ENCODE peak calls at places on chromosomes 2 and 18, in ten cellular contexts. U, Z, S, D, L, B, G, O, W and J are unnamed samples.

GRCh38 chr18:38032516-38032915 is 466.9 kb upstream of the CELF4 start:
- DNase-seq in B (no peak), S (no peak), U (no peak), O (no peak), Z (no peak), G (no peak), W (no peak), L (no peak), D (no peak), J (no peak)

GRCh38 chr2:239341840-239342239 is 59.0 kb downstream of the HDAC4 start:
- DNase-seq in U (no peak), G (no peak), O (no peak), L (no peak), B (no peak), D (no peak), S (no peak), Z (no peak), W (no peak), J (no peak)

GRCh38 chr2:219123356-219124143 is 37.1 kb downstream of the NHEJ1 start:
- DNase-seq in G (no peak), W (no peak), S (no peak), O (no peak), B (no peak), L (no peak), D (no peak), U (no peak), Z (no peak), J (no peak)

GRCh38 chr2:10223932-10224720 is 78.6 kb upstream of the HPCAL1 start:
- DNase-seq in Z (no peak), G (no peak), U (no peak), L (no peak), O (no peak), S (no peak), W (no peak), B (no peak), D (no peak), J (no peak)

GRCh38 chr2:240783819-240784621 is 36.0 kb downstream of the KIF1A start:
- DNase-seq in D (no peak), U (no peak), W (no peak), Z (no peak), O (no peak), G (no peak), L (no peak), S (no peak), B (no peak), J (no peak)

GRCh38 chr2:70523996-70524965 is 29.3 kb downstream of the TGFA start:
- DNase-seq in L (no peak), B (peak), D (no peak), G (peak), Z (no peak), S (peak), O (no peak), W (peak), U (no peak), J (no peak)

GRCh38 chr2:173264603-173265366 is 89.9 kb upstream of the CDCA7 start:
- DNase-seq in Z (peak), U (no peak), L (peak), W (no peak), B (no peak), D (no peak), O (peak), S (peak), G (no peak), J (peak)

GRCh38 chr18:906416-907170 is 1.9 kb downstream of the ADCYAP1 start:
- DNase-seq in W (peak), S (no peak), B (no peak), O (no peak), G (no peak), L (no peak), D (no peak), U (no peak), Z (no peak), J (no peak)

GRCh38 chr2:46122971-46123365 is 174.2 kb upstream of the EPAS1 start:
- DNase-seq in L (no peak), U (no peak), G (no peak), D (no peak), B (no peak), O (no peak), S (no peak), Z (no peak), W (no peak), J (no peak)

GRCh38 chr2:27016801-27017325 is 15.9 kb upstream of the TMEM214 start:
- DNase-seq in B (peak), L (peak), S (peak), G (peak), U (no peak), Z (no peak), W (peak), O (no peak), D (peak), J (peak)

GRCh38 chr2:158539176-158539895 is 82.6 kb downstream of the PKP4 start:
- DNase-seq in G (peak), W (peak), Z (no peak), D (no peak), L (peak), U (no peak), S (no peak), O (no peak), B (peak), J (no peak)

GRCh38 chr2:237929979-237930378 is 36.8 kb upstream of the UBE2F start:
- DNase-seq in W (no peak), Z (no peak), S (no peak), U (no peak), D (no peak), L (no peak), O (no peak), G (no peak), B (no peak), J (no peak)

GRCh38 chr2:98445167-98445522 is 487 bp downstream of the INPP4A start:
- DNase-seq in U (no peak), G (no peak), D (no peak), L (no peak), S (peak), B (no peak), O (no peak), W (no peak), Z (no peak), J (peak)

GRCh38 chr2:177543007-177543760 is 150.6 kb downstream of the AGPS start:
- DNase-seq in O (no peak), G (peak), U (no peak), W (peak), L (no peak), S (no peak), D (no peak), B (peak), Z (no peak), J (no peak)

GRCh38 chr2:10327896-10328666 is 25.4 kb downstream of the HPCAL1 start:
- DNase-seq in L (no peak), O (no peak), G (no peak), D (no peak), Z (no peak), W (no peak), S (peak), U (no peak), B (no peak), J (no peak)

GRCh38 chr2:96856776-96857673 is 791 bp downstream of the ANKRD39 start:
- DNase-seq in G (no peak), B (no peak), L (peak), S (peak), Z (no peak), O (no peak), D (no peak), U (no peak), W (peak), J (no peak)

GRCh38 chr2:68905116-68905515 is 33.9 kb upstream of the BMP10 start:
- DNase-seq in B (no peak), L (no peak), W (no peak), U (no peak), S (no peak), Z (no peak), O (no peak), D (no peak), G (peak), J (no peak)

GRCh38 chr2:99878951-99879350 is 263.4 kb downstream of the AFF3 start:
- DNase-seq in Z (no peak), U (no peak), B (no peak), D (no peak), O (no peak), G (peak), W (peak), S (no peak), L (no peak), J (no peak)

GRCh38 chr18:31658670-31659573 is 25.5 kb downstream of the B4GALT6 start:
- DNase-seq in U (no peak), Z (peak), G (peak), W (no peak), L (no peak), S (no peak), D (no peak), B (no peak), O (no peak), J (peak)

GRCh38 chr18:12608292-12608691 is 49.6 kb downstream of the SPIRE1 start:
- DNase-seq in B (no peak), S (no peak), U (no peak), G (peak), Z (no peak), W (peak), O (no peak), L (no peak), D (no peak), J (no peak)

DNA sequence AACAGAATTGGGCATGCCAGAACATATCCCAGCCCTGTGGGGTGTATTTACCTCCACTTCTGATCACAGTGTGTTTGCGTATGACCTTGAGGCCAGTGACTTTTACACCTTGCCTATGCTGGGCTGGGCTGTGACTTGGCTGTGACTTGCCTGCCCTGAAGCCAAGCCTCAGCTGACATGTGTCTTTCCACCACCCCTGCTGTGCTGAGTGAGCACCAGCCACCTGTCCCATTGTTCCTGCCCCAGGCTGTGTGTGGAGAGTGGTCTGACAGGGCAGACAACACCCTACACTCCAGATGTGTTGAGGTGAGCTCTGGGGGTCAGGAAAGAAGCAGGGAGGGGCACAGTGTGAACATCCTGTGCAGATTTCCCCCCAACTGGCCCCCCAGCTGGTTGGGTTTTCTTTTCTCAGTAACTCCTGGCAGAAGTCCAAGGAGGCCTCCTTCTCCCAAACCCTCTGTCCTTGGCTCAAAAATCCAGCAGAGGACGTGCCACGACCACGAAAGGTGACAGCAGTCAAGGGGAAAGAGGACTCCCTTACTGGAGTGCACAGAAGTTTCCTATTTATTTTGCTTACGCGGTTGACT is 5.1 kb upstream of the STEAP3 start:
- DNase-seq in D (no peak), B (no peak), U (no peak), L (peak), W (peak), Z (no peak), S (no peak), G (peak), O (no peak), J (no peak)
- TF ChIP-seq CTCF in D (no peak), B (peak), U (no peak), L (peak), W (peak), Z (peak), S (no peak), G (peak), O (no peak), J (peak)

DNA sequence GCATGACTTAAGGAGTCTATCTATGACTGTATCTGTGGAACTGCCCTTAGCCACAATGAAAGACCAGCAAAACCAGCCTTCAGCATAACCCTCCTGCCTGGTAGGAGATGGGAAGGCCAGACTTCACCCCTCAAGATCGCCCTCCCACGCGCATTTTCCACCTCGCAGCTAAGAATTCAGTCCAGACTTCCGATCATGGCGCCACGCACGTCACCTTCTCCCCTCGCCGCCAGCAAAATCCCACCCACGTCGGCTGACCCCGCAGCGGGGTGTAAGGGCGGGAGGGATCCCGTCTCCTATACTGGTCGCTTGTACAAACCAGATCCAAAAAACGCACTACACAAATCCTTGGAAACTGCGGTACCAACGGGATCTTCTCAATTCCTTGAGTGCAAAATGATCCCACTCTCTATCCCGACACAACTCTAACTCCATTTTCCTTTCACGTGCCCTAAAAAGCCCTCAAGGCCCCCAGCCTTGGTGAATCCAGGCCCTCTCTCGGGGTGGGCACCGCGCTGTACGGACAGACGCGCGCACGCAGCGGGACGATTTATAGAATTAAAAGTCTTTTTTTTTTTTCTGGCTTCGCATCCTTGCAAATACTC is 1.0 kb upstream of the BMPR2 start:
- DNase-seq in D (peak), L (peak), G (peak), U (peak), S (peak), W (peak), Z (no peak), O (peak), B (peak), J (peak)
- TF ChIP-seq CTCF in D (no peak), L (no peak), G (no peak), U (no peak), S (no peak), W (no peak), Z (no peak), O (no peak), B (no peak), J (no peak)

DNA sequence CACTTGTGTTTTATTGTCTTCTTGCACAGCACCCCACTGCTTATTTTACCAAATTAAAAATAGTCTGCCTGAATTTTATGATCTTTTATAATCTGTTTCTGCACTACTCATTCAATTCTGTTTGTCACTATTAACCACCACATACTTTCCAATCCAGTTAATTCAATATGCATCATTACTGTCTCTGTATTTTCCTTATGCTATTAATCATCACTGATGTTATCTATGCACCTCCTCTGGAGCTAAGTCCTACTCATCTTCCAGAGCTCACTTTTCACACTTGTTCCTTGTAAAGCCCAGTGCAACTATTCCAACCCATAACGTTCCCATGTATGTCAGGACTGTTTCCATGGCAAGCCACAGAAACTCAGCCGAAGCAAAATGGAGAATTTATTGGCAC is 713.6 kb downstream of the PLCL1 start:
- DNase-seq in S (no peak), U (no peak), G (no peak), D (no peak), Z (no peak), B (peak), W (no peak), L (no peak), O (no peak), J (no peak)
- TF ChIP-seq CTCF in S (no peak), U (no peak), G (no peak), D (no peak), Z (no peak), B (no peak), W (no peak), L (no peak), O (no peak), J (no peak)

GRCh38 chr2:20594048-20594750 is 56.7 kb downstream of the HS1BP3 start:
- DNase-seq in W (no peak), L (no peak), O (no peak), B (no peak), S (no peak), G (no peak), U (peak), Z (no peak), D (no peak), J (no peak)

GRCh38 chr2:20596193-20596972 is 54.5 kb downstream of the HS1BP3 start:
- DNase-seq in Z (no peak), W (no peak), L (no peak), S (no peak), G (no peak), U (no peak), B (no peak), D (no peak), O (no peak), J (no peak)

GRCh38 chr2:20596973-20597867 is 53.7 kb downstream of the HS1BP3 start:
- DNase-seq in O (no peak), U (peak), G (no peak), Z (no peak), W (peak), B (no peak), L (peak), S (no peak), D (no peak), J (no peak)

GRCh38 chr2:20594957-20595356 is 55.9 kb downstream of the HS1BP3 start:
- DNase-seq in L (no peak), Z (no peak), W (no peak), U (peak), D (no peak), B (no peak), S (no peak), O (no peak), G (no peak), J (no peak)

DNA sequence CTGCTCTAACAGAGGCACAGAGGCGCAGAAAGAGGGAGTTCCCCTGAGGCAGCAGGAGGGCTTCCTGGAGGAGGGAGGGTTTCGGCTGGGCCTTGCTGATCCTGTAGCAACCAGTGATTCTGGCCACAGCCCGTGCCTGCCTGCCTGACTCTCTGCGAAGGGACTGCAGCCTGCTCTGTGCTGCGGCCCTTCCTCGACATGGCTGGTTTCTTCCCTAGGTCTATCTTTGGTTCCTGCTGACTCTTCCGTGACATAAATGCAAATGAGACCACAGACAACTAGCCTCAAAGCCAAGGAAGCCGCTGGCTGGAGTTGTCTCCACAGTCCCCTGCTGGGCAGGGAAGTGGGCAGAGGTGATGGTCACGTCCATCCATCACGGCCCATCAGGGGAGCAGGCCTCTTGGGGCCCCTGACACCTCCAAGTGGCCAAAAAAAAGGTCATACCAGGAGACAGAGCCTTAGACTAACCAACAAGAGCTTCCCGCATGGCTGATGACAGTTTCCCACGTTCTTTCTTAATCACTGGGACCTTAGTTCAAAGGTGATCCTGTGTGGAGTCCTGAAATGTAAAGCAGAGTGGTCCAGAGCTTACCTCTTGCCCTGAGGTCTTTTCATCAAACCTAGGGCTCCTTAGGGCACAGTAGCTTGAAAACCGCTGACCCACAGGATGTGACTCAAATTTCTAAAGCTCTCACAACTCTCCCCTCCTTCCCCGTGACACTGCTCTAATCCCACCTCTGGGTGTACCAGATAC is 55.3 kb downstream of the HS1BP3 start:
- DNase-seq in L (no peak), B (no peak), W (peak), O (no peak), G (peak), Z (peak), D (no peak), U (peak), S (peak), J (peak)
- TF ChIP-seq CTCF in L (no peak), B (peak), W (no peak), O (no peak), G (no peak), Z (no peak), D (no peak), U (no peak), S (no peak), J (no peak)

GRCh38 chr2:235545369-235546150 is 51.7 kb downstream of the AGAP1 start:
- DNase-seq in U (no peak), D (no peak), L (no peak), S (no peak), O (no peak), W (no peak), B (no peak), Z (no peak), G (no peak), J (no peak)

GRCh38 chr2:235546436-235546835 is 52.6 kb downstream of the AGAP1 start:
- DNase-seq in Z (no peak), B (no peak), S (no peak), D (no peak), L (no peak), O (no peak), U (no peak), G (no peak), W (no peak), J (no peak)

GRCh38 chr2:235543851-235544686 is 50.2 kb downstream of the AGAP1 start:
- DNase-seq in B (no peak), O (no peak), L (no peak), W (no peak), U (no peak), Z (no peak), G (no peak), D (no peak), S (no peak), J (no peak)

GRCh38 chr2:235544687-235544965 is 50.8 kb downstream of the AGAP1 start:
- DNase-seq in D (no peak), L (no peak), G (no peak), O (no peak), S (no peak), Z (no peak), W (no peak), U (no peak), B (no peak), J (no peak)

GRCh38 chr2:235546151-235546435 is 52.2 kb downstream of the AGAP1 start:
- DNase-seq in S (no peak), O (no peak), L (no peak), W (no peak), U (no peak), B (no peak), Z (no peak), G (no peak), D (no peak), J (no peak)
- TF ChIP-seq CTCF in S (no peak), O (no peak), L (no peak), W (no peak), U (no peak), B (no peak), Z (no peak), G (no peak), D (no peak), J (no peak)

DNA sequence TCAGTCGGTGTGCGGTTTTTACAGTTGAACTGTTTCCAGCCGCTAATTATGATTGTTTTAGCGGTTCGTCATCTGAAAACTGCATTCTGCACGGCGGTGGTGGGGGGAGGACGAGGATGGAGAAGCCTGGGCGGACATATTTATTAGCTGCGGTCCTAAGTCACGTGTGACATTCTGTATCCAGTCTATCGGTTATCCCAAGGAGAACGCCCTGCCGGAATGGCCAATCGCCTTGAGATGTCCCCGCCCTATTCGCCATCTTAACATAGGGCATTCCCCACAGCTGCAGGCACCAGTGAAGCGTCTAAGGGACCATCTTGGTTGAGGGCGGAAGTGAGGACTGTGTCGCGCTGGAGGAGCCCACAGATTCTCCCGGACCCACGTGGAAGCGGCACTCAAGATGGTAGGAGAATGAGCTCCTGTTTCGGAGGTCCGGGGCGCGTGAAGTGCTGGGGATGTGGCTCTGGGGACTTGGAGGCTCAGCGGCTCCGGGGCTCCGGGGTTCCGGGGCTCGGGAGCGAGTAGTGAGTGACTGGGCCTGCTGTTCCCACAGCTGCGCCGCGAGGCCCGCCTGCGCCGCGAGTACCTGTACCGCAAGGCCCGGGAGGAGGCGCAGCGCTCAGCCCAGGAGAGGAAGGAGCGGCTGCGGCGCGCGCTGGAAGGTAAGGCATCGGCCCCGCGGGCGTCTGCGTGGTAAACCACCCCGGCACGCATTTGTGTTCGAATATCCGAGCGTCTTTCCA is at the start of gene IMP4:
- DNase-seq in L (peak), U (peak), O (peak), S (peak), G (peak), B (peak), Z (peak), D (peak), W (peak), J (peak)
- TF ChIP-seq CTCF in L (peak), U (no peak), O (peak), S (no peak), G (no peak), B (peak), Z (no peak), D (peak), W (peak), J (no peak)